ENCODE peak calls at places on chromosomes 5 and 9, in four cellular contexts. P is HepG2, W is transverse colon, O is suprapubic skin. V is an unnamed sample.

GRCh38 chr9:22913026-22913425 is 466.4 kb downstream of the DMRTA1 start:
- DNase-seq in P (no peak), W (no peak), O (no peak), V (no peak)

GRCh38 chr9:129624168-129624759 is 1.7 kb upstream of the NTMT1 start:
- DNase-seq in P (peak), W (peak), O (peak), V (no peak)

GRCh38 chr5:40333459-40334241 is 346.1 kb upstream of the PTGER4 start:
- DNase-seq in P (no peak), W (no peak), O (no peak), V (no peak)

GRCh38 chr5:157198277-157199058 is 17.8 kb downstream of the ITK start:
- DNase-seq in P (no peak), W (peak), O (no peak), V (no peak)

GRCh38 chr5:170131235-170131634 is 25.5 kb downstream of the FOXI1 start:
- DNase-seq in P (no peak), W (no peak), O (no peak), V (no peak)

GRCh38 chr9:107268560-107268959 is 14.5 kb upstream of the RAD23B start:
- DNase-seq in P (no peak), W (no peak), O (no peak), V (no peak)

GRCh38 chr5:16666140-16666860 is 49.5 kb upstream of the RETREG1 start:
- DNase-seq in P (no peak), W (peak), O (no peak), V (no peak)

GRCh38 chr5:179120421-179120861 is 60.3 kb downstream of the ZNF354C start:
- DNase-seq in P (no peak), W (no peak), O (peak), V (no peak)

GRCh38 chr9:130026583-130027427 is 16.2 kb downstream of the FNBP1 start:
- DNase-seq in P (no peak), W (no peak), O (no peak), V (no peak)

DNA sequence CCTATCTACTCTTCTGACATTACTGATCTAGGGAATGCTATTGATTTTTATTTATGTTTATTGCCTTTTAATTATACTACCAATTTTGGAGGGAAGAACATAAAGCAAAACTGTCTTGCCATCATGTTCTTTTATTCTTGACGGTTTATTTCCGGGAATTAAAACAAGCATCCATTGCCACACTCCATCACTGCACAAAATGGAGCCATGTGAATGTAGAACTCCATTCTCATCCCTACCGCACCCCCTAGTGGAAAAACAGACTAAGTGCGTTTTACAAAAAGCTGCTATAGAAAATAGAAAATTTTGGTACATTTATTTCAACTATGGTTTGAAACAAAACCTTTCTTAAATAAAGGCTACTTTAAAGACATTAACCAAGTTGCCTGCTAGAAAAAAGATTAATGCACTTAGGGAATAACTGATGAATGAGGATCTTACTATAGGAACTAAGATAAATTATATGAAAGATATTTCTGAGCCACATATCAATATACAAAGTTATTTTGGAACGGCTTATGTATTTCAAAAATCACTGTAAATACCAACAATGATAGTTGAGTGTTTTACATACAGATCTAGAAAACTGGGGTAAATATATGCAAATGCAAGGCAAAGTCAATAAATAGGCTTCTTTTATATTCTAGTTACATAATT is 26.6 kb downstream of the OXCT1 start:
- DNase-seq in P (peak), W (peak), O (no peak), V (no peak)
- TF ChIP-seq EP300 in P (no peak), W (no peak), O (no peak), V (no peak)

DNA sequence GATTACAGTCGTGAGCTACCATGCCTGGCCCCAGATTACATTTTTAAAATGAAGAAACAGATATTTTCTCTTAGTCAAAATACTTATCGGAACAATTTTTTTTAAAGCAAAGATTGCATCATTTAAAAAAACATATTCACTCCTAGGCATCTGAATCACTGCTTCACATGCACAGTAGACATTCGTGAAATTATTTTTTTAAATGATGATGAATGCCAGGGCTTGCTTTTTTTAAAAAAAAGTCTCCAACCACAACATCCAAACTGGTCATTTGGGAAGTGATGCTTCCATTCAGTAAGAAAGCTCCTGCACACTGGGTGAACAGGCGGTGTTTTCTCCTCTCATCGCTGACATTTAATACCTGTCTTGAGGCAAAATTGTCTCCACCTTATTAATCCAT is 223.0 kb upstream of the DMRT1 start:
- DNase-seq in P (no peak), W (no peak), O (no peak), V (no peak)
- H3K27ac ChIP-seq in P (no peak), W (peak), O (peak), V (peak)

DNA sequence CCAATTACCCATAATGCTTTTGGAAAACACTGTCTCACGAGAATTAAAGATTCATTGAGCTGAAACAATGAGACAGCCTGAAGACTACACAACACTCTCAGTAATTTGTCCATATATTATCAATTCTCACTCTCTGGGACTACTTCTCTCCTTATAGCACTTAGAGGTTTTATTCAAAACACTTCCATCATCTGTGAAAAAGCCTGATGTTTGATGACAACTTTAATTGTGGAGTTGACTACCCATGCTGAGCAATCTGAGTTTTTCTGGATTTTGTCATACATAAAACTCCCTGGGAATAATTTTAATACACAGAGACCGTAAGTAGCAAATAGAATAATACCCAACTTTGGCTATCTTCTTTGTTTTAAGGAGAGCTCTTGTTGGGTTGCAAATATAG is 305.5 kb downstream of the EPB41L4A start:
- DNase-seq in P (no peak), W (no peak), O (no peak), V (no peak)
- TF ChIP-seq EP300 in P (no peak), W (no peak), O (no peak), V (no peak)

GRCh38 chr9:87853843-87854242 is 28.8 kb upstream of the SPATA31E1 start:
- DNase-seq in P (no peak), W (no peak), O (no peak), V (no peak)

GRCh38 chr9:87850405-87850804 is 32.3 kb upstream of the SPATA31E1 start:
- DNase-seq in P (no peak), W (no peak), O (no peak), V (no peak)

GRCh38 chr9:87854563-87854962 is 28.1 kb upstream of the SPATA31E1 start:
- DNase-seq in P (no peak), W (no peak), O (no peak), V (no peak)

GRCh38 chr9:87855061-87855460 is 27.6 kb upstream of the SPATA31E1 start:
- DNase-seq in P (no peak), W (no peak), O (no peak), V (no peak)

DNA sequence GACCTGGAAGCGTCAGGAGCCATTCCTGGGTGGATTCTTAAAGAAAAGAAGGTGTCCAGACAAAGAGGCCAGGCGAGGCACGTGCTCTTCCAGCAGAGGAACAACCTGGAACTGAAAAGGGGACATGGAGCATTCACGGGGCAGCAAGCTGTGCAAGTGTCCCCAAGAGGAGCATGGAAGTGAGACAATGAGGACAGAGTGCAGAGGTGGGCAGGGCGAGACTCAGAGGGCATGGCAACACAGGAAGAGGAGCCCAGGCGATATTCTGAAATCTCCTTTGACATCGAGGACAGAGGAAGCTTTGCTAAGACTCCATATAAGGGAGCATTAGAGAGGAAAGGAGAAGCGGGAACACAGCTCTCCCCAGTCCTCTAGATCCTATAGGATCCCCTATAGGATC is 29.4 kb upstream of the SPATA31E1 start:
- DNase-seq in P (no peak), W (no peak), O (no peak), V (no peak)
- H3K27ac ChIP-seq in P (no peak), W (no peak), O (no peak), V (no peak)

DNA sequence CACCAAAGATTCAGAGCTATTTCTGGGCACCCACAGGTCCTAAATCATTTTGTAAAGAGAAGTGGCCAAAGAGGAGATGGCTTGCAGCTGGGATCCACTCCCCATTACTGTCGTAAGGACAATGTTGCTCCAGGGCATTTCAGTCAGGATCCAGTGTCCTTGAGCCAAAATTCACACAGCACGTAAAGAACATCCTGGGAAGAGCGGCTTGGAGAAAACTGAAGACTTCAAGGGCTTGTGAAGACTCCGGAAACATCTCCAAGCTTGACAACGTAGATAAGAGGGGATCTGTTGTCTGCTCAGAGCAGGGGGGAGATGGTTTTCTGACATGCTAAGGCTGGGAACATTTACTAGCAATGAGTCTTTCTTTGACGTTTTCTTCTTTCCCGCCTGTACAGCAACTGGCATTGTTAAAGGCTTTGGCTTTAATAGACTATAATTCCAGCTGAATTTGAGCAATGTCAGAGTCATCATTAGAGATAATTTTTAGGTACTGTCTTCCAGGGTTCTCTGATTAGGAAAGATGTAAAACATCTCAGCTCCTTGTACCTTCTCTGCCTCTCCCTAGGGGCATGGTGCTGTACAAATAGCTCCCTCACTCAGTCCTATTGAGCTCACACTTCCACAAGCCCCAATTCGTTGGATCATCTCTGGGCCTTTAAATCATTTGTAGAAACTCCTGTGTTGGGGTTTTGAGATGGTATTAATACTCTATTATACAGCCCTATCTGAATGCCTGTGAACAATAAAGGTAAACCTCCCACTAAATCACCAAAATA is 39.7 kb downstream of the EGFLAM start:
- DNase-seq in P (no peak), W (no peak), O (no peak), V (no peak)
- TF ChIP-seq EP300 in P (no peak), W (no peak), O (no peak), V (no peak)

DNA sequence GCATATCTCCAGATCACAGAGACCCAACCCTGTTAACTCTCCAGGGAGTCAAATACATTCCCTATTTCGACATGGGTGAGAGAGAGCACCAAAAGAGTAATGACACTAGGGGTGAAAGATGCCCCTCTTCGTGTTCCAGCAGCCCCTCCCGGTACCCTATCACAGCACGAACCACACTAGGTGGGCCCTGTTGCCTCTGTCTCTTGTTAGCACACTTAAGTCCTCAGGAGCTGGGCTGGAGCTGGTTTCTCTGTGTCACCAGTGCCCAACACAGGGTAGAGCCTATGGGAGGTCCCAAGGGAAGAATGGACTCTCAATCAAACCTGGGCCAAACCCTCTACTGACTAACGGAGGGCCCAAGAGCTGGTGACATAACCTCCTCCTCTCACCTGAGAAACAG is 1.2 kb downstream of the CDK20 start:
- DNase-seq in P (no peak), W (no peak), O (no peak), V (no peak)
- H3K27ac ChIP-seq in P (no peak), W (no peak), O (no peak), V (peak)

GRCh38 chr5:109987970-109988369 is 298.2 kb downstream of the MAN2A1 start:
- DNase-seq in P (no peak), W (no peak), O (no peak), V (no peak)
- TF ChIP-seq EP300 in P (no peak), W (peak), O (no peak), V (peak)

GRCh38 chr5:107669543-107670027 is 1.2 kb downstream of the EFNA5 start:
- DNase-seq in P (no peak), W (peak), O (peak), V (peak)
- H3K27ac ChIP-seq in P (no peak), W (peak), O (peak), V (peak)

GRCh38 chr9:37953775-37954437 is 50.0 kb upstream of the SLC25A51 start:
- DNase-seq in P (no peak), W (no peak), O (no peak), V (no peak)
- TF ChIP-seq EP300 in P (no peak), W (no peak), O (no peak), V (no peak)

GRCh38 chr5:58477760-58478159 is 13.5 kb upstream of the GAPT start:
- DNase-seq in P (no peak), W (no peak), O (no peak), V (no peak)
- H3K27ac ChIP-seq in P (no peak), W (no peak), O (no peak), V (no peak)